ENCODE peak calls at places on chromosomes 1 and 21, in seven cellular contexts. K is CD4-positive, alpha-beta memory T cell; S is left lung; Q is transverse colon; B is lung; W is cardiac muscle cell; G is prostate gland. C is an unnamed sample. For H3K4me1, the result is how much of the 10 kb centered on the place peaks cover.

GRCh38 chr21:33894736-33895288 is 20.8 kb downstream of the ATP5PO start:
- DNase-seq in K (peak), S (peak), Q (peak), B (peak), W (peak), G (peak), C (peak)

GRCh38 chr1:226172589-226172988 is 14.0 kb downstream of the ACBD3 start:
- DNase-seq in K (no peak), S (no peak), Q (no peak), B (no peak), W (no peak), G (no peak), C (no peak)

GRCh38 chr1:171666114-171666769 is 13.8 kb upstream of the MYOC start:
- DNase-seq in K (no peak), S (no peak), Q (no peak), B (no peak), W (no peak), G (no peak), C (no peak)

GRCh38 chr21:45994086-45994661 is 12.6 kb downstream of the COL6A1 start:
- DNase-seq in K (no peak), S (peak), Q (no peak), B (no peak), W (no peak), G (no peak), C (no peak)

GRCh38 chr1:179447489-179447888 is 81.7 kb downstream of the AXDND1 start:
- DNase-seq in K (no peak), S (no peak), Q (no peak), B (no peak), W (peak), G (no peak), C (peak)

GRCh38 chr1:11697188-11697892 is 5.8 kb downstream of the DRAXIN start:
- DNase-seq in K (no peak), S (no peak), Q (no peak), B (no peak), W (no peak), G (no peak), C (no peak)

GRCh38 chr1:237562247-237562823 is 328.4 kb downstream of the ZP4 start:
- DNase-seq in K (peak), S (no peak), Q (no peak), B (no peak), W (peak), G (peak), C (no peak)

GRCh38 chr1:231626535-231626950 is at the start of gene DISC1:
- DNase-seq in K (peak), S (peak), Q (peak), B (peak), W (peak), G (peak), C (peak)

GRCh38 chr1:164466001-164466421 is 93.0 kb upstream of the PBX1 start:
- DNase-seq in K (no peak), S (no peak), Q (no peak), B (no peak), W (no peak), G (no peak), C (no peak)

GRCh38 chr1:19504796-19505693 is 19.7 kb upstream of the CAPZB start:
- DNase-seq in K (no peak), S (no peak), Q (no peak), B (no peak), W (peak), G (no peak), C (peak)

GRCh38 chr1:20361805-20362381 is 71.2 kb downstream of the VWA5B1 start:
- DNase-seq in K (no peak), S (no peak), Q (peak), B (peak), W (peak), G (no peak), C (peak)

GRCh38 chr21:36509966-36510742 is 30.2 kb upstream of the CLDN14 start:
- DNase-seq in K (no peak), S (no peak), Q (peak), B (peak), W (no peak), G (peak), C (peak)

GRCh38 chr21:28875078-28875477 is 117.6 kb downstream of the LTN1 start:
- DNase-seq in K (no peak), S (no peak), Q (no peak), B (no peak), W (no peak), G (no peak), C (no peak)

GRCh38 chr1:244344001-244344400 is 107.7 kb downstream of the ADSS2 start:
- DNase-seq in K (no peak), S (no peak), Q (no peak), B (no peak), W (no peak), G (no peak), C (no peak)

GRCh38 chr1:181656491-181656890 is 173.2 kb downstream of the CACNA1E start:
- DNase-seq in K (no peak), S (no peak), Q (no peak), B (no peak), W (no peak), G (no peak), C (no peak)

GRCh38 chr1:48405400-48405799 is 66.6 kb downstream of the SPATA6 start:
- DNase-seq in K (no peak), S (no peak), Q (no peak), B (no peak), W (peak), G (peak), C (no peak)

GRCh38 chr1:179146916-179147315 is 65.0 kb downstream of the TOR3A start:
- DNase-seq in K (no peak), S (no peak), Q (no peak), B (no peak), W (no peak), G (no peak), C (no peak)

GRCh38 chr1:221778535-221779142 is 36.8 kb upstream of the DUSP10 start:
- DNase-seq in K (peak), S (peak), Q (peak), B (no peak), W (no peak), G (no peak), C (no peak)

GRCh38 chr1:226981838-226982237 is 41.7 kb downstream of the COQ8A start:
- DNase-seq in K (no peak), S (no peak), Q (no peak), B (no peak), W (no peak), G (no peak), C (no peak)

GRCh38 chr1:112762541-112763141 is 47.5 kb upstream of the PPM1J start:
- DNase-seq in K (no peak), S (no peak), Q (peak), B (peak), W (peak), G (peak), C (no peak)

GRCh38 chr1:66505671-66506392 is 28.1 kb upstream of the SGIP1 start:
- DNase-seq in K (no peak), S (no peak), Q (no peak), B (no peak), W (peak), G (no peak), C (no peak)

GRCh38 chr1:159827102-159827490 is 423 bp downstream of the SLAMF8 start:
- DNase-seq in K (no peak), S (no peak), Q (no peak), B (no peak), W (no peak), G (no peak), C (no peak)

GRCh38 chr21:37675202-37675801 is 241.0 kb downstream of the KCNJ6 start:
- DNase-seq in K (peak), S (peak), Q (peak), B (peak), W (peak), G (peak), C (no peak)

GRCh38 chr1:213124590-213124989 is 73.5 kb downstream of the RPS6KC1 start:
- DNase-seq in K (no peak), S (no peak), Q (no peak), B (no peak), W (no peak), G (no peak), C (no peak)

GRCh38 chr21:33443174-33443573 is 36.6 kb downstream of the TMEM50B start:
- DNase-seq in K (no peak), S (no peak), Q (no peak), B (peak), W (no peak), G (no peak), C (no peak)

GRCh38 chr1:226973371-226973897 is 33.3 kb downstream of the COQ8A start:
- DNase-seq in K (no peak), S (no peak), Q (peak), B (no peak), W (peak), G (no peak), C (no peak)

GRCh38 chr1:56258395-56258794 is 321.0 kb downstream of the PLPP3 start:
- DNase-seq in K (no peak), S (no peak), Q (no peak), B (no peak), W (no peak), G (no peak), C (no peak)

GRCh38 chr1:210910020-210910575 is 223.8 kb downstream of the KCNH1 start:
- DNase-seq in K (no peak), S (no peak), Q (no peak), B (no peak), W (no peak), G (no peak), C (no peak)

GRCh38 chr1:99872063-99872462 is 21.9 kb downstream of the AGL start:
- DNase-seq in K (no peak), S (no peak), Q (no peak), B (no peak), W (no peak), G (no peak), C (no peak)

GRCh38 chr21:45572231-45572630 is 30.0 kb upstream of the SLC19A1 start:
- DNase-seq in K (no peak), S (peak), Q (no peak), B (no peak), W (no peak), G (no peak), C (no peak)

GRCh38 chr1:35660581-35661473 is 19.5 kb upstream of the PSMB2 start:
- DNase-seq in K (no peak), S (no peak), Q (no peak), B (no peak), W (peak), G (no peak), C (peak)

GRCh38 chr1:23283660-23284602 is 60.2 kb downstream of the HNRNPR start:
- DNase-seq in K (no peak), S (no peak), Q (no peak), B (no peak), W (peak), G (no peak), C (no peak)

GRCh38 chr1:86156571-86157455 is at the start of gene COL24A1:
- DNase-seq in K (no peak), S (peak), Q (peak), B (peak), W (peak), G (peak), C (no peak)

GRCh38 chr1:94106716-94107115 is 14.2 kb downstream of the ABCA4 start:
- DNase-seq in K (no peak), S (no peak), Q (no peak), B (no peak), W (no peak), G (no peak), C (no peak)
- H3K4me1 ChIP-seq in K (under half), S (under half), Q (under half), B (under half), W (under half), G (under half), C (under half)

DNA sequence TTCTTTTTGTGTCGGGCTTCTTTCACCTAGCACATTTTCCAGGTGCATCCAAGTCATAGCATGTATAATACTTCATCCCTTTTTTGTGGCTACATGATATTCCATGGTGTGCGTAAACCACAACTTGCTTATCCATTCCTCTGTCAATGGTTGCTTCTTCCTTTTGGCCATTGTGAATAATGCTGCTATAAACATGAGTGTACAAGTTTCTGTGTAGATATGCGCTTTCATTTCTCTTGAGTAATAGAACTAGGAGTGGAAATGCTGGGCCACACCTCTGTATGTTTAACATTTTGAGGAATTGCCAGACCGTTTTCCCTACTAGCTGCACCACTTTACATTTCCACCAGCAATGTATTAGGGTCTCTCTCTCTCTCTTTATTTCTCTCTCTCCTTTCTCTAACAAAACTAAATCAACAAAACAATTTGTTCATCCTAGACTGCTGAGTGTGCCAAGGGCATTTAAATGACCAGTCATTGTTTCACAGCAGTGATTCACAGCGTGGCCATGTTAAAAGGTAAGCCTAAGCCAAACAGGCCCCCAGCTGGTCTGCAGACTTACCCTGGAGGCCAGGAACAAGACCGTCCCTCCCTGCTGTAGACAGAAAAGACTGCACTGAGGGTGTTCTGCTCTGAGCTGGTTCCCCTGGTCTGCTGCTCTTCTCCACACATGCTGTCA is 53.2 kb upstream of the LYST start:
- DNase-seq in K (no peak), S (no peak), Q (no peak), B (no peak), W (peak), G (no peak), C (peak)
- H3K4me1 ChIP-seq in K (under half), S (half or more), Q (half or more), B (under half), W (under half), G (under half), C (under half)

DNA sequence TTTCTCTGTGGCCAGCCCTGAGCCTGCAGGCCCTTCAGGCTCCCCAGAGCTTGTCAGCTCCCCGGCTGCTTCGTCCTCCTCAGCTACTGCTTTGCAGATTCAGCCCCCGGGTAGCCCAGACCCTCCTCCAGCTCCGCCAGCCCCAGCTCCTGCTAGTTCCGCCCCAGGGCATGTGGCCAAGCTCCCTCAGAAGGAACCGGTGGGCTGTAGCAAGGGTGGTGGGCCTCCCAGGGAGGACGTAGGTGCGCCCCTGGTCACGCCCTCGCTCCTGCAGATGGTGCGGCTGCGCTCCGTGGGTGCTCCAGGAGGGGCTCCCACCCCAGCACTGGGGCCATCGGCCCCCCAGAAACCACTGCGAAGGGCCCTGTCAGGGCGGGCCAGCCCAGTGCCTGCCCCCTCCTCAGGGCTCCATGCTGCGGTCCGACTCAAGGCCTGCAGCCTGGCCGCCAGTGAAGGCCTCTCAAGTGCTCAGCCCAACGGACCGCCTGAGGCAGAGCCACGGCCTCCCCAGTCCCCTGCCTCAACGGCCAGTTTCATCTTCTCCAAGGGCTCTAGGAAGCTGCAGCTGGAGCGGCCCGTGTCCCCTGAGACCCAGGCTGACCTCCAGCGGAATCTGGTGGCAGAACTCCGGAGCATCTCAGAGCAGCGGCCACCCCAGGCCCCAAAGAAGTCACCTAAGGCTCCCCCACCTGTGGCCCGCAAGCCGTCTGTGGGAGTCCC is 45.4 kb downstream of the YARS1 start:
- DNase-seq in K (no peak), S (no peak), Q (no peak), B (no peak), W (no peak), G (no peak), C (no peak)
- H3K4me1 ChIP-seq in K (under half), S (under half), Q (under half), B (under half), W (under half), G (under half), C (under half)

DNA sequence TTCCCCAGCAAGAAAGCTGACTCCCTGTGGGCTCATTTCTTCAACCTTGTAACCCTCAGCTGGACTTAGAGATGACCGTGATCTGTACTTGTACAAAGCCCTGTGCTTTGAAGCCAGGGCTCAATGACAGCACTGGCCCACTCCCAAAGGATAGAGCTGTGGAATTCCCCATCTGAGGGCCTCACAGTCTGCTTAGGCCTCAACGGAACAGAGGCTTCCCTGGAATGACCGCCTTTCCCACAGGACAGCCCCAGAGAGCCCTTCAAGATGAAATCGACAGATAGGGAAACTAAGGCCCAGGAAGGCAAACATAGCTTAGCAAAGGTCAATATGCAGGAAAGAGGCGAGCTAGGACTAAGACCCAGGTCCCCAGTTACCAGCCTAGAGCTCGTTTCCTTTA is 11.5 kb downstream of the SLC9A1 start:
- DNase-seq in K (no peak), S (no peak), Q (no peak), B (no peak), W (peak), G (no peak), C (no peak)
- H3K4me1 ChIP-seq in K (under half), S (half or more), Q (half or more), B (under half), W (under half), G (under half), C (under half)

DNA sequence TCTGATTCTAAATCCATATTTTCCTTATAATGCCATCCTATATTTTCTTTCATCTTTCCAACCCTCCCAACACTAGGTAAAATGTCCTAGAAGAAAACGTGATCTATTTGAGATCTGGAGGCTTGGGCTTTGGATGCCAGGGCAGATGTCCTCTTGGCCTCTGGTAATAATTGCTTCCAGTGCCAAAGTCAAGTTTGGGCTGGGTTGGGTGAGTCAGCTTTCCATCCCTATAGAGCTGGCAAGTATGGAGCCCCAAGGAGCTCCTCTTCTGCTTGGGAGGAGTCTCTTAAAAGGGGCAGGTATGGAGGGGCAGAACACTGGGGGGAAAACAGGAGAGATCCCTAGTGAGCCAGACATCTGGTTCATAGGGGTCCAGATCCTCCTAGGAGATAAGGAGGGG is 3.7 kb downstream of the C1orf116 start:
- DNase-seq in K (no peak), S (no peak), Q (peak), B (no peak), W (no peak), G (no peak), C (no peak)
- H3K4me1 ChIP-seq in K (under half), S (under half), Q (half or more), B (under half), W (under half), G (under half), C (half or more)

GRCh38 chr1:67752306-67752705 is 67.3 kb downstream of the GADD45A start:
- DNase-seq in K (no peak), S (no peak), Q (no peak), B (no peak), W (peak), G (no peak), C (no peak)

GRCh38 chr1:67749263-67749843 is 64.4 kb downstream of the GADD45A start:
- DNase-seq in K (no peak), S (no peak), Q (peak), B (no peak), W (no peak), G (peak), C (peak)

GRCh38 chr1:67748630-67749029 is 63.6 kb downstream of the GADD45A start:
- DNase-seq in K (no peak), S (no peak), Q (no peak), B (no peak), W (peak), G (no peak), C (peak)

GRCh38 chr1:67749844-67750689 is 65.1 kb downstream of the GADD45A start:
- DNase-seq in K (no peak), S (no peak), Q (no peak), B (no peak), W (peak), G (peak), C (no peak)

GRCh38 chr1:67750690-67751052 is 65.7 kb downstream of the GADD45A start:
- DNase-seq in K (no peak), S (no peak), Q (no peak), B (no peak), W (no peak), G (no peak), C (no peak)
- H3K4me1 ChIP-seq in K (under half), S (under half), Q (half or more), B (under half), W (under half), G (under half), C (half or more)

DNA sequence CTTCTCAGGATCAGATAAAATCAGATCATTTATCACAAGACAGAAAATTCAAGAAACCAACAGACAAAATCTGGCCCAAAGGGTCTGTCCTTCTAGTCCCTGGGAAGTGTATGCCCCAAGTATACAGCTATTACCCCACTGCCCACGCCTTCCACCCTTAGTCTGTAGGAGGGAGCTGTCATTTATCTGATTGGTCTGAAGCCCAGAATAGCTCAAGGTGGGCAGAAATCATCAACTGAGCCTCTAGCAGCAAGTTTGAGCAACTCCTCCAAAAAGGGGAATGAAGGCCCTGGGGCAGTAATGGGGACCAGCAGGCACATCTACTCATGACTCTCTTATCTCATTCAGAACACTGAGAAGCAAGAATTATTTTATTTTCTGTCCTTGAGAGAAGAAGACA is 126.9 kb downstream of the MATN1 start:
- DNase-seq in K (no peak), S (no peak), Q (no peak), B (no peak), W (no peak), G (no peak), C (no peak)
- H3K4me1 ChIP-seq in K (under half), S (under half), Q (under half), B (under half), W (under half), G (under half), C (under half)

DNA sequence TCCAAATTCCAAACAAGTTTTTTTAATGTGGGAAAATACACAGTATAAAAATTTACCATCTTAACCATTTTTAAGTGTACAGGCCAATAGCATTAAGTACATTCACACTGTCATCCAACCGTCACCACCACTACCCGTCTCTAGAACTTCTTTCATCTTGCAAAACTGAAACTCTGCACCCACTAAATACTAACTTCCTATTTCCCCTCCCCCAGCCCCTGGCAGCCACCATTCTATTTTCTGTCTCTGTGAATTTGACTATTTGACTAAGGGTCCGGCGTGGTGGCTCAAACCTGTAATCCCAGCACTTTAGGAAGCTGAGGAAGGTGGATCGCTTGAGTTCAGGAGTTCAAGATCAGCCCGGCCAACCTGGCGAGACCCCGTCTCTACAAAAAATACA is 36.1 kb downstream of the CLSTN1 start:
- DNase-seq in K (peak), S (no peak), Q (peak), B (no peak), W (no peak), G (no peak), C (no peak)
- H3K4me1 ChIP-seq in K (under half), S (under half), Q (under half), B (under half), W (under half), G (under half), C (under half)